ENCODE peak calls at places on chromosomes 11 and 22, in eight cellular contexts. V, U, E, Z, P, B, D and I are unnamed samples.

GRCh38 chr22:30298005-30298701 is 8.8 kb upstream of the CASTOR1 start:
- ATAC-seq in P (no peak), U (no peak), D (no peak), Z (no peak), B (no peak), V (no peak), E (no peak), I (no peak)

GRCh38 chr11:3036419-3036818 is 20.8 kb downstream of the CARS1 start:
- ATAC-seq in D (peak), B (peak), P (no peak), V (no peak), E (no peak), Z (no peak), U (peak), I (peak)

GRCh38 chr11:83118814-83119213 is 38.1 kb upstream of the PCF11 start:
- ATAC-seq in U (no peak), V (peak), B (no peak), D (no peak), Z (no peak), P (no peak), E (no peak), I (no peak)

GRCh38 chr22:37765498-37765897 is 42.2 kb upstream of the GCAT start:
- ATAC-seq in P (no peak), B (no peak), V (no peak), U (no peak), D (no peak), E (no peak), Z (no peak), I (no peak)

GRCh38 chr11:2319791-2320481 is 18.1 kb downstream of the TSPAN32 start:
- ATAC-seq in V (no peak), D (no peak), Z (no peak), E (no peak), B (no peak), P (no peak), U (no peak), I (no peak)

GRCh38 chr11:133714471-133715375 is 130.6 kb downstream of the SPATA19 start:
- ATAC-seq in V (no peak), U (no peak), Z (no peak), E (no peak), D (no peak), B (no peak), P (no peak), I (no peak)

GRCh38 chr11:35734669-35735068 is 72.1 kb downstream of the TRIM44 start:
- ATAC-seq in V (peak), D (no peak), U (no peak), B (no peak), E (no peak), Z (no peak), P (no peak), I (no peak)

GRCh38 chr11:122033631-122034030 is 82.4 kb downstream of the BLID start:
- ATAC-seq in P (no peak), D (no peak), Z (no peak), E (no peak), B (no peak), V (no peak), U (no peak), I (no peak)